ENCODE peak calls at places on chromosomes 13 and 19, in six cellular contexts. C is omental fat pad, Q is PC-9, E is suprapubic skin, T is tibial nerve, L is lower lobe of right lung. V is an unnamed sample.

GRCh38 chr19:5706876-5707573 is 12.9 kb downstream of the LONP1 start:
- DNase-seq in C (no peak), Q (no peak), E (no peak), T (no peak), L (no peak), V (no peak)

GRCh38 chr13:105774739-105775460 is 760.6 kb downstream of the EFNB2 start:
- DNase-seq in C (no peak), Q (peak; percentile 42), E (no peak), T (no peak), L (no peak), V (no peak)

GRCh38 chr13:77697208-77698103 is at the start of gene SLAIN1:
- DNase-seq in C (no peak), Q (peak; percentile 65), E (peak; percentile 83), T (peak; percentile 54), L (peak; percentile 83), V (peak; percentile 85)

GRCh38 chr13:51292000-51292550 is 47.4 kb upstream of the SERPINE3 start:
- DNase-seq in C (no peak), Q (no peak), E (no peak), T (no peak), L (no peak), V (no peak)

GRCh38 chr13:48235814-48236135 is 2.8 kb downstream of the ITM2B start:
- DNase-seq in C (no peak), Q (no peak), E (no peak), T (no peak), L (no peak), V (no peak)

GRCh38 chr19:47097396-47098217 is 16.0 kb downstream of the ZC3H4 start:
- DNase-seq in C (no peak), Q (no peak), E (peak; percentile 83), T (peak; percentile 30), L (peak; percentile 59), V (no peak)

GRCh38 chr19:7366701-7367420 is 18.1 kb downstream of the ARHGEF18 start:
- DNase-seq in C (no peak), Q (no peak), E (no peak), T (no peak), L (no peak), V (no peak)

GRCh38 chr19:19860756-19861390 is 4.8 kb upstream of the ZNF253 start:
- DNase-seq in C (peak; percentile 54), Q (no peak), E (no peak), T (no peak), L (no peak), V (no peak)

GRCh38 chr13:102049853-102050252 is 352.0 kb downstream of the FGF14 start:
- DNase-seq in C (no peak), Q (no peak), E (no peak), T (no peak), L (no peak), V (no peak)

GRCh38 chr19:54172764-54173699 is at the start of gene TMC4:
- DNase-seq in C (no peak), Q (peak; percentile 95), E (no peak), T (no peak), L (peak; percentile 85), V (no peak)

GRCh38 chr19:4650159-4650558 is 10.8 kb downstream of the TNFAIP8L1 start:
- DNase-seq in C (no peak), Q (no peak), E (no peak), T (no peak), L (no peak), V (no peak)

GRCh38 chr13:57557979-57558529 is 73.5 kb upstream of the PCDH17 start:
- DNase-seq in C (no peak), Q (no peak), E (no peak), T (no peak), L (no peak), V (no peak)

GRCh38 chr13:31908696-31909386 is 122.7 kb upstream of the FRY start:
- DNase-seq in C (no peak), Q (no peak), E (no peak), T (no peak), L (no peak), V (no peak)

GRCh38 chr19:43776285-43776684 is 4.5 kb downstream of the KCNN4 start:
- DNase-seq in C (no peak), Q (peak; percentile 46), E (no peak), T (no peak), L (no peak), V (no peak)

GRCh38 chr19:35977446-35978222 is 17.4 kb upstream of the SDHAF1 start:
- DNase-seq in C (no peak), Q (no peak), E (no peak), T (no peak), L (no peak), V (no peak)

GRCh38 chr19:19662866-19663291 is 597 bp downstream of the ATP13A1 start:
- DNase-seq in C (no peak), Q (no peak), E (peak; percentile 73), T (no peak), L (no peak), V (no peak)

GRCh38 chr13:31468114-31468902 is 268.5 kb downstream of the B3GLCT start:
- DNase-seq in C (no peak), Q (no peak), E (no peak), T (no peak), L (no peak), V (no peak)

GRCh38 chr13:79581870-79582315 is 100.9 kb downstream of the NDFIP2 start:
- DNase-seq in C (no peak), Q (peak; percentile 40), E (no peak), T (no peak), L (no peak), V (no peak)

GRCh38 chr13:79582896-79583295 is 101.9 kb downstream of the NDFIP2 start:
- DNase-seq in C (no peak), Q (no peak), E (no peak), T (no peak), L (no peak), V (no peak)

GRCh38 chr13:79589605-79590511 is 108.9 kb downstream of the NDFIP2 start:
- DNase-seq in C (no peak), Q (no peak), E (no peak), T (no peak), L (no peak), V (no peak)

GRCh38 chr13:79585033-79585432 is 104.1 kb downstream of the NDFIP2 start:
- DNase-seq in C (no peak), Q (no peak), E (no peak), T (no peak), L (no peak), V (no peak)
- TF ChIP-seq CTCF in C (no peak), Q (no peak), E (no peak), T (no peak), L (no peak), V (no peak)

GRCh38 chr13:24275041-24275440 is 34.3 kb upstream of the C1QTNF9 start:
- DNase-seq in C (no peak), Q (no peak), E (no peak), T (no peak), L (no peak), V (no peak)
- TF ChIP-seq CTCF in C (no peak), Q (no peak), E (no peak), T (no peak), L (no peak), V (no peak)

GRCh38 chr13:64446372-64446771 is 2783.8 kb downstream of the PCDH9 start:
- DNase-seq in C (no peak), Q (peak; percentile 5), E (no peak), T (no peak), L (no peak), V (no peak)
- TF ChIP-seq CTCF in C (no peak), Q (peak; percentile 63), E (no peak), T (no peak), L (no peak), V (peak; percentile 70)

DNA sequence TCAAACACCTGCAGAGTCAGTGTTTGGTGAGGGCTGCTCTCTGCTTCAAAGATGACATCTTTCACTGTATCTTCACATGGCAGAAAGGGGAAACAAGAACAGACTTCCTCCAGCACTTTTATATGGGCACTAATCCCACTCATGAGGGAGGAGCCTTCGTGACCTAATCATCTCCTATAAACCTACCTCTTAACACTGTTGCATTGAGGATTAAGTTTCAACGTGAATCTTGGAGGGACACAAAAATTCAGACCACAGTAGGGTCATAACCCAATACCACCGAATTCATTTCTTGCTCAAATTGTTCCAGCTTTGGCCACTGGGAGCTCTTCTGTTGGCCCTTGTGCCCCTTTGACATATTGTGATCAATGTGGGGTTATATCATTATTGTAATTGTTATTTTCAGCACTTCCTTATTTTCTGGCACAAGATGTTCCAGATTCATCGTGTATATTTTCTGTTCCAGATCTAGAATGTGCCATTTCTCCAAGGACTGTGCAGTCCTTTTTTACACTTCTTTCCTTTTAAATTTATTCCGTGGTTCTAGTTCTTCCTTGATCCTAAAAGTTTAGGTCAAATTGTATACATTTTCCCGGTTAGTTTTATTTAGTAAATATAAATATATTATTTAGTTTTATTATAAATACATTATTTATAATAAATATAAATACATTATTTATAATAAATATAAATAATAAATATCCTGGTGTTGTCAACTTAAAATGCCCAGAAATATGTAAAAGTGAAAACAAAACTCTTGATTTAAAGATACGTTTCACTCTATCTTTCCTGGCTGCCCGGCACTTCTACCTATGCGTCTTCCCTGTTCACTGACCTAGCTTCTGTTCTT is 35.5 kb upstream of the IGFL4 start:
- DNase-seq in C (no peak), Q (no peak), E (no peak), T (no peak), L (no peak), V (no peak)
- TF ChIP-seq CTCF in C (no peak), Q (no peak), E (no peak), T (no peak), L (no peak), V (peak; percentile 61)

GRCh38 chr19:21912654-21913053 is 76.7 kb upstream of the ZNF43 start:
- DNase-seq in C (no peak), Q (no peak), E (no peak), T (no peak), L (no peak), V (no peak)
- TF ChIP-seq CTCF in C (no peak), Q (peak; percentile 39), E (no peak), T (no peak), L (no peak), V (no peak)

DNA sequence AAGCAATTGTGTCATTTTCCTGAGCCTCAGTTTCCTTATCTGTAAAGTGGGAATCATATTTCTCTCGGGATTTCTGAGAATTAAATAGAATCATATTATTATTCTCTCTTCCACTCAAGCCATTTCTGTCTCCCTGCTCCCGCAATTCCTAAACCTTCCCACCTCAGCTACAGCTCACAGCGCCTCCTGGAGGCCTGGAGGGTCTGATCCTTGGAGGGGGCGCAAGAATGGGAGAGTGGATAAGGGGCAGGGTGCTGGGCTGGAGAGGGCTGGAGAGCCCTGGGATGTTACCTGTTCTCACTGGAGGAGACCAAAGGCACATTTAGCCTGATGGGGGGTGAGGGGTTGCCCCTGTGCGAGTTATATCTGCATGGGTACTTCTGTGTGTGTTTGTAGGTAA is 31.1 kb upstream of the CYP2S1 start:
- DNase-seq in C (no peak), Q (no peak), E (no peak), T (no peak), L (no peak), V (no peak)
- TF ChIP-seq CTCF in C (no peak), Q (peak; percentile 40), E (no peak), T (no peak), L (no peak), V (peak; percentile 36)

DNA sequence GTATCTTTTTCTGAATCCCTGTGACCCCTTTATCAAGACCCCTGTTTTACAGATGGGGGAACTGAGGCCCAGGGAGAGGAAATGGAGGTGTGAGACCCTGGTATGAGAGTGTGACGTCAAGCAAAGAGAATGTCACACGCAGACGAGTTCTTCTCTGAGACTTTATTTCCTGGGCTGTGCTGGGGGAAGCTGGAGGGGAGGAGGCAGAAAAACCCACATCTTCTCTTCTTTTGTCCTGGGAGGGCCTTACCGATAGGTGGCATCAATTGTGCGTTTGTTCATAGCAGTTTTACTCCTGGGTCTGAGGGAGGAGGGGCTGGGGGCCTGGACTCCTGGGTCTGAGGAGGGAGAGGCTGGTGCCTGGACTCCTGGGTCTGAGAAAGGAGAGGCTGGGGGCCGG is 4.9 kb upstream of the KLK15 start:
- DNase-seq in C (no peak), Q (no peak), E (no peak), T (no peak), L (no peak), V (no peak)
- TF ChIP-seq CTCF in C (no peak), Q (peak; percentile 65), E (no peak), T (no peak), L (no peak), V (peak; percentile 34)